ENCODE peak calls at places on chromosome 15, in seven cellular contexts. B, W, M, G, V, K and C are unnamed samples.

GRCh38 chr15:77104155-77104554 is 33.2 kb upstream of the TSPAN3 start:
- DNase-seq in G (peak; percentile 89), M (peak; percentile 60), V (no peak), B (no peak), W (peak; percentile 65), K (no peak), C (peak; percentile 8)

GRCh38 chr15:68781766-68782588 is 38.7 kb downstream of the ANP32A start:
- DNase-seq in B (peak; percentile 52), W (no peak), M (no peak), V (no peak), G (no peak), K (peak; percentile 91), C (no peak)

GRCh38 chr15:101322849-101323477 is 27.9 kb upstream of the SNRPA1 start:
- DNase-seq in B (peak; percentile 42), W (no peak), M (no peak), K (peak; percentile 81), V (no peak), G (no peak), C (no peak)

GRCh38 chr15:37984368-37984767 is 49.9 kb downstream of the TMCO5A start:
- DNase-seq in V (no peak), G (no peak), W (no peak), B (no peak), M (peak; percentile 6), K (no peak), C (no peak)

GRCh38 chr15:92104069-92104468 is 250.6 kb downstream of the SLCO3A1 start:
- DNase-seq in G (no peak), M (no peak), K (no peak), V (no peak), W (no peak), B (no peak), C (no peak)

GRCh38 chr15:57324944-57325679 is 51.2 kb upstream of the CGNL1 start:
- DNase-seq in V (no peak), B (no peak), K (no peak), W (no peak), M (no peak), G (no peak), C (no peak)

GRCh38 chr15:33852570-33852969 is 115.7 kb upstream of the CHRM5 start:
- DNase-seq in M (peak; percentile 58), G (peak; percentile 92), B (no peak), W (peak; percentile 73), K (no peak), V (no peak), C (peak; percentile 85)

GRCh38 chr15:72229076-72229946 is 1.7 kb downstream of the PKM start:
- DNase-seq in G (peak; percentile 83), W (peak; percentile 57), B (peak; percentile 65), V (peak; percentile 32), M (peak; percentile 35), K (no peak), C (no peak)

GRCh38 chr15:43927203-43927602 is 100.4 kb downstream of the WDR76 start:
- DNase-seq in V (no peak), M (no peak), B (no peak), G (no peak), W (no peak), K (no peak), C (no peak)

GRCh38 chr15:77312523-77312922 is 107.4 kb downstream of the PEAK1 start:
- DNase-seq in V (no peak), M (no peak), G (peak; percentile 74), B (no peak), K (no peak), W (no peak), C (peak; percentile 42)

GRCh38 chr15:71804695-71805470 is 5.5 kb upstream of the NR2E3 start:
- DNase-seq in V (no peak), G (no peak), K (no peak), W (no peak), B (no peak), M (peak; percentile 23), C (no peak)

GRCh38 chr15:85408270-85408746 is 27.9 kb downstream of the AKAP13 start:
- DNase-seq in M (no peak), V (no peak), G (no peak), B (peak; percentile 55), W (no peak), K (no peak), C (no peak)

GRCh38 chr15:98322551-98322950 is 325.8 kb upstream of the IGF1R start:
- DNase-seq in W (no peak), B (no peak), V (no peak), M (no peak), G (no peak), K (no peak), C (no peak)

GRCh38 chr15:44656241-44656640 is 7.2 kb downstream of the SPG11 start:
- DNase-seq in V (no peak), G (no peak), B (no peak), W (no peak), K (no peak), M (no peak), C (no peak)

GRCh38 chr15:45660231-45660979 is 25.6 kb downstream of the SQOR start:
- DNase-seq in V (peak; percentile 56), G (peak; percentile 46), M (no peak), B (no peak), W (no peak), K (no peak), C (peak; percentile 31)

GRCh38 chr15:44811347-44811746 is 75.0 kb downstream of the TRIM69 start:
- DNase-seq in V (no peak), M (no peak), W (no peak), K (no peak), G (no peak), B (no peak), C (no peak)

GRCh38 chr15:31157644-31158069 is 56.1 kb upstream of the TRPM1 start:
- DNase-seq in V (peak; percentile 8), G (no peak), K (peak; percentile 42), M (peak; percentile 48), B (no peak), W (no peak), C (no peak)

GRCh38 chr15:66374179-66374578 is 12.5 kb upstream of the MAP2K1 start:
- DNase-seq in G (no peak), M (no peak), B (no peak), V (no peak), K (no peak), W (no peak), C (no peak)

GRCh38 chr15:66587749-66588148 is 22.0 kb upstream of the LCTL start:
- DNase-seq in W (no peak), V (no peak), B (no peak), K (no peak), M (no peak), G (no peak), C (no peak)

GRCh38 chr15:99958426-99959097 is 225.3 kb upstream of the LYSMD4 start:
- DNase-seq in K (peak; percentile 56), W (no peak), G (no peak), V (no peak), B (no peak), M (no peak), C (no peak)

GRCh38 chr15:99963976-99964375 is 230.7 kb upstream of the LYSMD4 start:
- DNase-seq in M (no peak), G (no peak), W (no peak), K (peak; percentile 54), V (no peak), B (no peak), C (no peak)

GRCh38 chr15:99962006-99962561 is 228.8 kb upstream of the LYSMD4 start:
- DNase-seq in G (no peak), V (no peak), M (no peak), W (no peak), K (peak; percentile 57), B (no peak), C (no peak)

GRCh38 chr15:99963096-99963825 is 230.0 kb upstream of the LYSMD4 start:
- DNase-seq in G (peak; percentile 4), K (peak; percentile 78), W (peak; percentile 58), M (no peak), V (no peak), B (no peak), C (no peak)

GRCh38 chr15:99961011-99961441 is 227.8 kb upstream of the LYSMD4 start:
- DNase-seq in M (peak; percentile 57), V (no peak), K (peak; percentile 85), W (peak; percentile 55), G (no peak), B (peak; percentile 56), C (no peak)
- TF ChIP-seq CTCF in M (peak; percentile 54), V (no peak), K (no peak), W (peak; percentile 26), G (no peak), B (peak; percentile 33), C (peak; percentile 35)

GRCh38 chr15:80459380-80459779 is 55.2 kb downstream of the ARNT2 start:
- DNase-seq in G (no peak), V (no peak), M (no peak), B (no peak), W (peak; percentile 39), K (no peak), C (no peak)

GRCh38 chr15:80464952-80465645 is 60.9 kb downstream of the ARNT2 start:
- DNase-seq in V (no peak), W (no peak), G (peak; percentile 72), B (no peak), M (peak; percentile 73), K (peak; percentile 50), C (no peak)

GRCh38 chr15:80462836-80463512 is 58.8 kb downstream of the ARNT2 start:
- DNase-seq in M (no peak), V (no peak), G (peak; percentile 53), B (no peak), W (no peak), K (peak; percentile 36), C (no peak)

GRCh38 chr15:80462111-80462510 is 57.9 kb downstream of the ARNT2 start:
- DNase-seq in B (no peak), M (no peak), W (no peak), G (no peak), V (no peak), K (no peak), C (no peak)

GRCh38 chr15:80461370-80462060 is 57.3 kb downstream of the ARNT2 start:
- DNase-seq in K (no peak), G (peak; percentile 40), V (no peak), M (peak; percentile 38), W (no peak), B (no peak), C (no peak)
- TF ChIP-seq CTCF in K (no peak), G (no peak), V (no peak), M (no peak), W (no peak), B (no peak), C (no peak)

DNA sequence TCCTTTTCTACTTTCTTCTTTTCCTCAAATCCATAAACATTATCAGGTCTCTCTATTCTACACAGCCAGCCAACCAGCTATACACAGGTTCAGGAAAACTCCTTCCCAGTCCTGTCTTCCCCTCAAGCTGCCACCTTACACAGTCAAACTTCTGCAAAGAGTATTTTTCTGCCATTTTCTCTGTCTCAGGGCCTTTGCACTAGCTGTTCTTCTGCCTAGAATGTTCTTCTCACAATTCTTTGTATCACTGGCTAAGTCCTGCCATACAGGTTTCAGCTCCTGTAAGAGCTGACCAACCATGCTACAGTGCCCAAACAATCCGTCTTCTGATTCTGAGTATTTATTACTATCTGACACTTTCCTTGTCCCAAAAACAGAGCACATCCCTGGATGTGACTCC is 278.3 kb upstream of the ICE2 start:
- DNase-seq in M (no peak), G (no peak), W (no peak), B (no peak), V (no peak), K (no peak), C (no peak)
- TF ChIP-seq CTCF in M (no peak), G (no peak), W (no peak), B (no peak), V (no peak), K (no peak), C (no peak)

DNA sequence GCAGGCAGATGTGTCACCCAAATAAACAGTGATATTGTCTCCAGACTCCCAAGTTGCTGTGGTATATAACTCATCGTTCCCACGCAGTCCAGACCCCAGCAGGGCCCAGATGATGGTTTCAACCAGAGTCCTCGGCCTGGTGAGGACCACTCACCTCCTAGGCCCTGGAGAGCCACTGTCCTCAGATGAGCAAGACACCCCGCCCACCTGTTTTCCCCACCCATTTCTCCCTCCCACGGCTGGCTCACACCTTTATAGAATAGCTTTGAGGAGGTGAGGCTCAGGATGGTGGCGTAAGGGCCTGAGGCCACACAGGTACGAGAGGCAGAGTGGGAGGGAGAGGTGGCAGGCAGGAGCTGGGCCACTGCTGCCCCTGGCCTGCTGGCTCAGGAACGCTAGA is 7.5 kb downstream of the MESP1 start:
- DNase-seq in M (no peak), W (no peak), B (peak; percentile 14), G (no peak), V (no peak), K (no peak), C (no peak)
- TF ChIP-seq CTCF in M (no peak), W (no peak), B (no peak), G (no peak), V (no peak), K (no peak), C (no peak)